ENCODE peak calls at places on chromosome 19, in four cellular contexts. X, I, M and O are unnamed samples.

GRCh38 chr19:49441210-49441959 is at the start of gene SLC17A7:
- DNase-seq in X (peak; percentile 68), I (peak; percentile 78), M (no peak), O (no peak)

GRCh38 chr19:56312787-56313343 is 1.8 kb downstream of the ZSCAN5A start:
- DNase-seq in X (no peak), I (no peak), M (no peak), O (no peak)

GRCh38 chr19:33797821-33798633 is 1.4 kb downstream of the KCTD15 start:
- DNase-seq in X (peak; percentile 77), I (no peak), M (peak; percentile 48), O (peak; percentile 19)

GRCh38 chr19:33465834-33466233 is 55.8 kb downstream of the PEPD start:
- DNase-seq in X (no peak), I (no peak), M (no peak), O (no peak)

GRCh38 chr19:44648536-44649370 is 5.0 kb downstream of the PVR start:
- DNase-seq in X (no peak), I (no peak), M (peak; percentile 82), O (peak; percentile 77)

GRCh38 chr19:38714354-38714778 is 29.9 kb downstream of the CAPN12 start:
- DNase-seq in X (no peak), I (no peak), M (no peak), O (no peak)

GRCh38 chr19:13770013-13770635 is 4.1 kb upstream of the C19orf53 start:
- DNase-seq in X (no peak), I (no peak), M (no peak), O (no peak)

GRCh38 chr19:16737909-16738308 is 18.3 kb downstream of the NWD1 start:
- DNase-seq in X (no peak), I (no peak), M (peak; percentile 79), O (no peak)

GRCh38 chr19:459724-460511 is 915 bp downstream of the SHC2 start:
- DNase-seq in X (peak; percentile 37), I (no peak), M (peak; percentile 28), O (no peak)

GRCh38 chr19:35468637-35469036 is 20.6 kb downstream of the FFAR2 start:
- DNase-seq in X (peak; percentile 81), I (peak; percentile 86), M (peak; percentile 34), O (peak; percentile 24)

DNA sequence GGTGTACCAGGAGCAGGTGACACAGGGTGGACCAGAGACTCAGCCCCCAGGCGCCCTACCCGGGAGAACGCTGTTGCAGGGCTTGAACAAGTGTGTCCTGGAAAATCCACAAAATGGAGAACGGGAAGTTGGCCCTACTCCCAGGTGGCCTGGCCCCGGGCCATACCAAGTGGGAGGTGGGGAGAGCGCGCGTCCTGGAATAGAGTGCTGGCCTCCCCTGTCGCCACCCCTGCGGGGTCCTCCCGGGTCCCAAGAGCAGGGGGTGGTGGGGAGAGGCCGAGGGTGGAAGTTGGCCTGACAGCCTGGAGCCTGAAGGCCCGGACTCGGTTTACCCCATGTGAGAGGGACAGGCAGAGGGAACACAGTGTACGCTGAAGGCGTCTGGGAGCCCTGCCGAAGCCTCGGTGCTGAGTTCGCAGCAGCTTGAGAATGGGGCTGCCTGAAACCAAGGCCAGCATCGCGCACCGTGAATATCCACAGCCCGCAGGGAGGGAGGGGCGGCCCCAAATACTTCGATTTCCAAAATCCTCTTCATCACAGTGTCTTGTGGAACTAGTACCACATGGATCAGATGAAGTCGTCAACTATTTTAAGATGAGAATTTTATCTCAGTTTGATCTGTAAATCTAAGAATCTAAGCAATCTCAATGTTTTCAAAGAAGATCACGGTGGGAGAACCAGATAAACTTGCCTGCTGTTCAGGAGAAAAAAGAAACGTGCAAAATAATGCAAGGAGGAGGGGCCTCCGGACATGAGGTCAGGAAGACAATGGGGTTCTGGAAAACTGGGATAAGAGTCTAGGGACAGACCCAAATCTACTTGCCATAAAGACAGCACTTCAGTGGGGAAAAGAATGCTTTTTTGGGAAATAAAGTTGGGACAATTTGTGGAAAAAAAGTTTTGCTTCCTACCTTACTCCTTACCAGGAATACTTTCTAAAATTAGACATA is 10.4 kb upstream of the KLF16 start:
- DNase-seq in X (no peak), I (no peak), M (no peak), O (no peak)
- H3K4me3 ChIP-seq in X (no peak overlapping the region), I (peak overlapping the region; percentile 93), M (peak overlapping the region; percentile 95), O (peak overlapping the region; percentile 76)

GRCh38 chr19:3277649-3278048 is 53.2 kb downstream of the CELF5 start:
- DNase-seq in X (no peak), I (no peak), M (no peak), O (no peak)
- H3K4me2 ChIP-seq in X (no peak overlapping the region), I (no peak overlapping the region), M (no peak overlapping the region), O (no peak overlapping the region)

GRCh38 chr19:6238256-6238642 is 41.5 kb downstream of the MLLT1 start:
- DNase-seq in X (no peak), I (no peak), M (no peak), O (no peak)
- H3K79me2 ChIP-seq in X (peaks cover 49% of the 10 kb centered on the region), I (peaks cover 95% of the 10 kb centered on the region), M (peaks cover 62% of the 10 kb centered on the region), O (peaks cover 85% of the 10 kb centered on the region)

GRCh38 chr19:51572415-51572814 is 1.3 kb downstream of the ZNF175 start:
- DNase-seq in X (no peak), I (peak; percentile 66), M (no peak), O (no peak)
- H3K4me3 ChIP-seq in X (no peak overlapping the region), I (peak overlapping the region; percentile 93), M (peak overlapping the region; percentile 90), O (no peak overlapping the region)

GRCh38 chr19:19657397-19657783 is 6.1 kb downstream of the ATP13A1 start:
- DNase-seq in X (no peak), I (no peak), M (no peak), O (no peak)

GRCh38 chr19:19661675-19662251 is 1.7 kb downstream of the ATP13A1 start:
- DNase-seq in X (peak; percentile 54), I (peak; percentile 92), M (no peak), O (no peak)

GRCh38 chr19:19661141-19661674 is 2.3 kb downstream of the ATP13A1 start:
- DNase-seq in X (no peak), I (no peak), M (no peak), O (no peak)

GRCh38 chr19:19662344-19662743 is 1.1 kb downstream of the ATP13A1 start:
- DNase-seq in X (no peak), I (peak; percentile 54), M (no peak), O (no peak)

GRCh38 chr19:19659646-19660245 is 3.7 kb downstream of the ATP13A1 start:
- DNase-seq in X (no peak), I (no peak), M (no peak), O (no peak)
- H3K4me2 ChIP-seq in X (no peak overlapping the region), I (no peak overlapping the region), M (no peak overlapping the region), O (no peak overlapping the region)

GRCh38 chr19:30817965-30818364 is 445.8 kb downstream of the ZNF536 start:
- DNase-seq in X (no peak), I (no peak), M (no peak), O (no peak)

GRCh38 chr19:30811397-30812098 is 439.4 kb downstream of the ZNF536 start:
- DNase-seq in X (no peak), I (no peak), M (no peak), O (no peak)

GRCh38 chr19:30812099-30812684 is 440.0 kb downstream of the ZNF536 start:
- DNase-seq in X (no peak), I (no peak), M (no peak), O (no peak)

GRCh38 chr19:30815889-30816580 is 443.9 kb downstream of the ZNF536 start:
- DNase-seq in X (no peak), I (no peak), M (no peak), O (no peak)
- H3K79me2 ChIP-seq in X (no peaks in the 10 kb centered on the region), I (no peaks in the 10 kb centered on the region), M (no peaks in the 10 kb centered on the region), O (no peaks in the 10 kb centered on the region)

GRCh38 chr19:11164879-11165406 is 9.4 kb upstream of the SPC24 start:
- DNase-seq in X (no peak), I (no peak), M (peak; percentile 93), O (no peak)

GRCh38 chr19:11155373-11156120 is at the start of gene SPC24:
- DNase-seq in X (peak; percentile 99), I (peak; percentile 99), M (peak; percentile 99), O (peak; percentile 97)

GRCh38 chr19:11159598-11160001 is 4.0 kb upstream of the SPC24 start:
- DNase-seq in X (no peak), I (no peak), M (peak; percentile 81), O (no peak)

GRCh38 chr19:11164278-11164677 is 8.7 kb upstream of the SPC24 start:
- DNase-seq in X (no peak), I (no peak), M (no peak), O (no peak)

DNA sequence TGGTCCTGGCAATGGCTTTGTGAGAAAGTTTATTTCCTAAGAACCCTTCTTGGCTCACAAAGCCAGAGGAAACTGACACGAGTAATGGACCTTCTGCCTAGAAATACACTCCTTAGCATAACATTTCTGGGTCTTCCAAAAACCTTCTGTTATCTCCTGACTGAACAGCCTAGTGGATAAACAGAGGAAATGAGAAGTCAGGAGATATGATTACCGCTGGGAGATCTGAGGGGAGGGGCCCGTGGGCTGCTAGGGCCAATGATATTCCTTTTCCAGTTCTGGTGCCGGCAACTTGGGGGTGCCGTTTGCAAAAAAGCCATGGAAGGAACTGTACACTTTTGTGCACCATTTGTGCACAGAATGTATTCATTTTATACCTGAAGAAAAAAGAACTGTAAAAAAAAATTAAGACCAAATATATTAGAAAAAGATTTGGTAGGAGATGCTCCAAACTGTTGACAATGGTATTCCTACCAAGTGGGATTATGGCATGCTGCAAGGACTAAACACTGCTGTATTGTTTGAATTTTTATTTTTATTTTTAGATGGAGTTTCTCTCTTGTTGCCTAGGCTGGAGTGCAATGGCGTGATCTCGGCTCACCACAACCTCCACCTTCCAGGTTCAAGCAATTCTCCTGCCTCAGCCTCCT is 4.7 kb upstream of the SPC24 start:
- DNase-seq in X (no peak), I (no peak), M (peak; percentile 83), O (no peak)
- H3K4me3 ChIP-seq in X (no peak overlapping the region), I (no peak overlapping the region), M (no peak overlapping the region), O (no peak overlapping the region)